ENCODE peak calls at places on chromosome 6, in eight cellular contexts. J is foreskin keratinocyte; L is breast epithelium; Y is fibroblast of lung; N is CD4-positive, alpha-beta T cell; E is right lobe of liver; C is ascending aorta; D is heart left ventricle. U is an unnamed sample.
A peak's percentile ranks its signal among the peaks of the same experiment; 100 is the strongest.

GRCh38 chr6:70221025-70221714 is 81.7 kb downstream of the COL9A1 start:
- DNase-seq in J (no peak), L (no peak), Y (peak; percentile 53), N (no peak), E (no peak), C (no peak), D (no peak), U (no peak)

GRCh38 chr6:79280756-79281155 is 46.3 kb upstream of the HMGN3 start:
- DNase-seq in J (no peak), L (no peak), Y (no peak), N (no peak), E (no peak), C (no peak), D (no peak), U (no peak)

GRCh38 chr6:163415620-163416379 is 1.3 kb downstream of the QKI start:
- DNase-seq in J (no peak), L (no peak), Y (peak; percentile 66), N (peak; percentile 22), E (peak; percentile 55), C (no peak), D (peak; percentile 51), U (peak; percentile 55)

GRCh38 chr6:141164042-141164748 is 968.5 kb upstream of the GJE1 start:
- DNase-seq in J (peak; percentile 1), L (no peak), Y (peak; percentile 76), N (no peak), E (no peak), C (no peak), D (peak; percentile 27), U (no peak)

GRCh38 chr6:37365791-37366190 is 12.0 kb downstream of the RNF8 start:
- DNase-seq in J (no peak), L (no peak), Y (peak; percentile 52), N (no peak), E (no peak), C (no peak), D (no peak), U (no peak)

GRCh38 chr6:29834564-29835436 is 7.2 kb downstream of the HLA-G start:
- DNase-seq in J (no peak), L (no peak), Y (peak; percentile 14), N (peak; percentile 53), E (peak; percentile 47), C (no peak), D (no peak), U (peak; percentile 43)

GRCh38 chr6:2061880-2062279 is 183.5 kb downstream of the GMDS start:
- DNase-seq in J (no peak), L (no peak), Y (peak; percentile 19), N (no peak), E (no peak), C (no peak), D (no peak), U (no peak)

GRCh38 chr6:138429731-138430130 is 25.7 kb downstream of the HEBP2 start:
- DNase-seq in J (no peak), L (no peak), Y (no peak), N (no peak), E (no peak), C (no peak), D (no peak), U (no peak)

GRCh38 chr6:74409447-74409846 is 713.4 kb downstream of the CD109 start:
- DNase-seq in J (peak; percentile 27), L (no peak), Y (peak; percentile 86), N (no peak), E (no peak), C (no peak), D (no peak), U (no peak)

GRCh38 chr6:119957195-119957594 is 607.6 kb upstream of the MAN1A1 start:
- DNase-seq in J (no peak), L (no peak), Y (no peak), N (no peak), E (no peak), C (no peak), D (no peak), U (no peak)

GRCh38 chr6:123745877-123746276 is 57.8 kb upstream of the NKAIN2 start:
- DNase-seq in J (peak; percentile 18), L (no peak), Y (peak; percentile 64), N (no peak), E (no peak), C (no peak), D (no peak), U (no peak)

GRCh38 chr6:150773969-150774368 is 91.5 kb upstream of the MTHFD1L start:
- DNase-seq in J (no peak), L (no peak), Y (no peak), N (no peak), E (no peak), C (no peak), D (no peak), U (no peak)

GRCh38 chr6:150767161-150767560 is 98.3 kb upstream of the MTHFD1L start:
- DNase-seq in J (no peak), L (no peak), Y (no peak), N (no peak), E (no peak), C (no peak), D (no peak), U (no peak)

GRCh38 chr6:150766201-150766997 is 99.1 kb upstream of the MTHFD1L start:
- DNase-seq in J (no peak), L (no peak), Y (no peak), N (no peak), E (no peak), C (no peak), D (no peak), U (no peak)

GRCh38 chr6:150767585-150768164 is 97.8 kb upstream of the MTHFD1L start:
- DNase-seq in J (no peak), L (no peak), Y (no peak), N (no peak), E (no peak), C (no peak), D (no peak), U (no peak)

DNA sequence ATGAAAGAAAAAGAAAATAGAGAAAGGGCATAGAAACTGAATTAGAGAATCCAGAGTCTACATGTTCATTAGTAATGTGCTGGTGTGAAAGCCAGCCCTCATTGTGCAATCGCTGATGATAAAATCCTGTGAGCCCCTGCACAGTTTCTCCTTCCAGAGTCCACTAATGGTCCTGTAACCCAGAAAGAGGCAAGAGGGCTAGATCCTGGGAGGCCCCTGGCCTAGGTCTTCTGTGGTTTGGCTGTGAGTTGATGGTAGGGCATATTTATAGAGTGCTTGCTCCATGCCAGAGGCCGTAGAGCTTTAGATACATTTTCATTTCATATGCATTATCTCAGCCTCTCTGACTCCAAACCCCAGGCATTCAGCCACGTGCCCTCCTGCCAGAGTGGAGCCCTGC is 94.9 kb upstream of the MTHFD1L start:
- DNase-seq in J (no peak), L (no peak), Y (peak; percentile 39), N (no peak), E (no peak), C (no peak), D (no peak), U (no peak)
- H3K27me3 ChIP-seq in J (peaks cover 3% of the 10 kb centered on the region), L (no peaks in the 10 kb centered on the region), Y (no peaks in the 10 kb centered on the region), N (no peaks in the 10 kb centered on the region), E (no peaks in the 10 kb centered on the region), C (no peaks in the 10 kb centered on the region), D (no peaks in the 10 kb centered on the region), U (no peaks in the 10 kb centered on the region)

DNA sequence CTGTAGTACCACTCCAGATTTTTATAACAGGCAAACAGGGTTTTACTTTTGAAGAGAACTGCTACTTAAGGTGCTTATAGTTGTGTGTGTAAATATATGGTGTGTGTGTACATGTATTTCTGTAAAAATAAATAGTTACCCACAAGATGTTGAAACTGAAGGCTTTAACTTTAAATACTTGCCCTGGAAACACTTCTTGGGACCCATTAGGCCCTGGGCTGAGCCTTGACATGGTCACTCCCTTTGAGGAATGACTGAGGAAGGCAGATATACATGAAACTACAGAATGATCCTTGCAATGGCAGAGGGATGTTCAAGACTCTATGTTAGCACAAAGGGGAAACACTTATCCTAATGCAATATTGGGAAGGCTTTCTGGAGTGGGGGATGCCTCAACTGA is 64.1 kb upstream of the COL21A1 start:
- DNase-seq in J (no peak), L (no peak), Y (no peak), N (no peak), E (no peak), C (no peak), D (no peak), U (no peak)
- H3K27me3 ChIP-seq in J (peaks cover 3% of the 10 kb centered on the region), L (no peaks in the 10 kb centered on the region), Y (no peaks in the 10 kb centered on the region), N (no peaks in the 10 kb centered on the region), E (no peaks in the 10 kb centered on the region), C (no peaks in the 10 kb centered on the region), D (no peaks in the 10 kb centered on the region), U (no peaks in the 10 kb centered on the region)

DNA sequence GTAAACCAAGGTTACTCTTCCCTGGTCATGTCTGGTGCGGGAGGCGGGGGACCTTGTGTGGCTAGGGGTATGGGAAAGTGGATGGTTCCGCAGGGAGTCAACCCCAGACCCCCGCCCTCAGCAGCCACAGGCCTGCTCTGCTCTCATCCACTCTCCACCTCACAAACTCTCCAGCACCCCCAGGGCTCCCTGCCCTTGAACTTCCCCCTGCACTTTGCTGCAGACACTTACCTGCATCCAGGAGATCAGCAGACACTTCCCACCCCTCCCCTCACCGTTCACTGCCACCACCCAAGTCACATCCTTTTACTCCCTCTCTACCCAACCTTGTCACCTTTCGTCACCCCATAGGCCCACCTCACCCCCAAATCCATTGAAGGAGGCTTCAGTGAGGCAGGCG is 3.9 kb upstream of the RAET1L start:
- DNase-seq in J (no peak), L (no peak), Y (no peak), N (no peak), E (no peak), C (no peak), D (no peak), U (no peak)
- H3K27me3 ChIP-seq in J (peaks cover 18% of the 10 kb centered on the region), L (peaks cover 14% of the 10 kb centered on the region), Y (peaks cover 29% of the 10 kb centered on the region), N (peaks cover 37% of the 10 kb centered on the region), E (no peaks in the 10 kb centered on the region), C (peaks cover 4% of the 10 kb centered on the region), D (peaks cover 35% of the 10 kb centered on the region), U (peaks cover 15% of the 10 kb centered on the region)

GRCh38 chr6:54142889-54143519 is 31.8 kb downstream of the MLIP start:
- DNase-seq in J (no peak), L (no peak), Y (no peak), N (no peak), E (peak; percentile 35), C (no peak), D (no peak), U (no peak)
- H3K27me3 ChIP-seq in J (no peaks in the 10 kb centered on the region), L (no peaks in the 10 kb centered on the region), Y (no peaks in the 10 kb centered on the region), N (no peaks in the 10 kb centered on the region), E (no peaks in the 10 kb centered on the region), C (no peaks in the 10 kb centered on the region), D (no peaks in the 10 kb centered on the region), U (no peaks in the 10 kb centered on the region)

DNA sequence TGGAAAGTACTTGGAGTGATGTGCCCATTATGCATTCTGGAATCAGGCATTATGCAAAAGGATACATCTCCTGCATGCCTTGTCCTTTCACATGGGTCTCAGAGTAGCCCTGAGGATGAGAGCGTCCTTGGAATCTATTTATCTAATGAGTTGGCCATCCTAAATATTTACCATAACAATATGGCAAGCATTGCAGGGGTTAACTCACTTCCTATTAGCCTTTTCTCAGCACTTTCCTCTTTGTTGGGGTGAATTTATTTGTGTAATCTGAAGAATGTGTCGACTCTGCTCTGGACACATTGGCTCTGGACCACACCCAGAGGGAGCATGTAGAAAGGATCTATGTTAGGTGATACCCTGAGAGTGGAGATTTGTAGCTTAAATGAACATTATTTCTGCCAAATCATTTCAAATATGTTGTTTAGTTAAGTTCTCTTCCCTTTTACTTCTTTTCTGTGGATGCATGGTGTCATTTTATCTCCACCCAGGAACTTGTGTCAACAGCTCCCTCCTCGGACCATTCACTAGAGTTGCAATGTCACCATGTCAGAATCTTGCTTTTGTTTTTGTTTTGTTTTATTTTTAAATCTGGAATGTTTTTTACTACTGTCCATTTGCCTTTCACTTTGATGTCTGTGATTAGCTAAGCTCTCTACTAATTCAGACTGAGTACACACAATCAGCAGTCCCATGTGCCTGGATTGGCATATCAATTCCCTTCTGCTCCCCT is 757.0 kb upstream of the MMS22L start:
- DNase-seq in J (no peak), L (no peak), Y (peak; percentile 0), N (no peak), E (no peak), C (no peak), D (no peak), U (no peak)
- H3K27me3 ChIP-seq in J (peaks cover 21% of the 10 kb centered on the region), L (peaks cover 12% of the 10 kb centered on the region), Y (no peaks in the 10 kb centered on the region), N (no peaks in the 10 kb centered on the region), E (no peaks in the 10 kb centered on the region), C (no peaks in the 10 kb centered on the region), D (peaks cover 10% of the 10 kb centered on the region), U (no peaks in the 10 kb centered on the region)